ENCODE peak calls at places on chromosomes 6 and 20, in nine cellular contexts. P is breast epithelium, I is HCT116, G is HepG2, W is spleen, R is stomach, N is endothelial cell of umbilical vein, B is sigmoid colon, M is transverse colon. O is an unnamed sample.

GRCh38 chr20:61560361-61560853 is 308.3 kb downstream of the CDH4 start:
- DNase-seq in P (no peak), I (no peak), G (no peak), W (no peak), R (no peak), N (no peak), B (no peak), M (peak; percentile 11), O (no peak)

GRCh38 chr20:23305098-23305497 is 45.5 kb upstream of the NXT1 start:
- DNase-seq in P (peak; percentile 19), I (no peak), G (no peak), W (no peak), R (no peak), N (no peak), B (peak; percentile 69), M (no peak), O (no peak)

GRCh38 chr6:151054304-151054703 is 185.5 kb upstream of the AKAP12 start:
- DNase-seq in P (no peak), I (no peak), G (no peak), W (no peak), R (no peak), N (peak; percentile 34), B (no peak), M (no peak), O (no peak)

GRCh38 chr6:111770263-111771083 is 102.8 kb downstream of the FYN start:
- DNase-seq in P (no peak), I (no peak), G (no peak), W (no peak), R (no peak), N (no peak), B (no peak), M (no peak), O (no peak)

GRCh38 chr6:67068781-67069180 is 1361.8 kb upstream of the EYS start:
- DNase-seq in P (no peak), I (no peak), G (no peak), W (no peak), R (no peak), N (no peak), B (no peak), M (no peak), O (no peak)

GRCh38 chr6:73131706-73132105 is 93.6 kb downstream of the KHDC1L start:
- DNase-seq in P (no peak), I (no peak), G (no peak), W (no peak), R (no peak), N (no peak), B (no peak), M (no peak), O (no peak)

GRCh38 chr6:155132617-155133016 is 131.2 kb upstream of the CLDN20 start:
- DNase-seq in P (no peak), I (no peak), G (no peak), W (no peak), R (no peak), N (no peak), B (no peak), M (no peak), O (no peak)

GRCh38 chr20:44221368-44221767 is 10.8 kb upstream of the OSER1 start:
- DNase-seq in P (no peak), I (no peak), G (no peak), W (no peak), R (no peak), N (no peak), B (no peak), M (no peak), O (no peak)

GRCh38 chr20:31848088-31848999 is 2.9 kb upstream of the FOXS1 start:
- DNase-seq in P (no peak), I (no peak), G (no peak), W (no peak), R (no peak), N (no peak), B (no peak), M (no peak), O (no peak)

GRCh38 chr20:63957690-63958441 is 1.6 kb upstream of the UCKL1 start:
- DNase-seq in P (no peak), I (peak; percentile 67), G (peak; percentile 59), W (peak; percentile 79), R (peak; percentile 71), N (no peak), B (no peak), M (peak; percentile 89), O (no peak)

GRCh38 chr20:63955846-63956663 is at the start of gene UCKL1:
- DNase-seq in P (peak; percentile 90), I (peak; percentile 79), G (peak; percentile 91), W (peak; percentile 96), R (peak; percentile 94), N (peak; percentile 93), B (peak; percentile 97), M (peak; percentile 94), O (no peak)

GRCh38 chr20:63956664-63957003 is 418 bp upstream of the UCKL1 start:
- DNase-seq in P (no peak), I (no peak), G (no peak), W (no peak), R (no peak), N (no peak), B (no peak), M (no peak), O (no peak)

GRCh38 chr20:63958471-63958870 is 2.3 kb upstream of the UCKL1 start:
- DNase-seq in P (no peak), I (no peak), G (no peak), W (no peak), R (no peak), N (no peak), B (no peak), M (no peak), O (no peak)

GRCh38 chr20:63957004-63957689 is 931 bp upstream of the UCKL1 start:
- DNase-seq in P (no peak), I (peak; percentile 73), G (peak; percentile 85), W (peak; percentile 92), R (peak; percentile 71), N (peak; percentile 69), B (peak; percentile 85), M (peak; percentile 87), O (no peak)
- TF ChIP-seq POLR2AphosphoS5 in P (no peak), I (peak; percentile 89), G (peak; percentile 96), W (peak; percentile 60), R (no peak), N (peak; percentile 45), B (peak; percentile 65), M (peak; percentile 79), O (peak; percentile 63)

DNA sequence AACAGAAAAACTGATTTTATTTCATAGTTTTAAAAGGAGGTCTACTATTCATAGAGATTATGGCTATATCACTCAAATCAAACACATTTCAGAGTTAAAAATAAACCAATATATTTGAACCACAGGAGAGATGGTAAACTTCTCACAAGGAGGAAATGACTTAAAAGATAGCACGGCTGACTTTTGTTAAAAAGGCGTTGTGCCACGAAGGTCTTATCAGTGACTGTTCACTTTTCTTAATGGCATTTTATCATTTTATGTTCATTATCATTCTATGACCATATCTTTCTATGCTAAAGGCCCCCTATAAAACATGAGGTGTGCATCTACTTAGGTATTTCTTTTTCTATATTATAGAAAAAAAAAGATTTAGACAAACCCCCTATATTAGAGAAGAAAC is 19.6 kb downstream of the ELOVL4 start:
- DNase-seq in P (no peak), I (no peak), G (no peak), W (no peak), R (no peak), N (no peak), B (no peak), M (no peak), O (no peak)
- TF ChIP-seq POLR2A in P (no peak), I (no peak), G (no peak), W (no peak), R (no peak), N (no peak), B (no peak), M (no peak), O (no peak)

GRCh38 chr20:57005146-57005933 is 261.1 kb downstream of the BMP7 start:
- DNase-seq in P (no peak), I (no peak), G (no peak), W (no peak), R (no peak), N (no peak), B (no peak), M (no peak), O (no peak)

GRCh38 chr20:57007171-57007540 is 259.3 kb downstream of the BMP7 start:
- DNase-seq in P (no peak), I (no peak), G (no peak), W (no peak), R (no peak), N (no peak), B (no peak), M (no peak), O (no peak)

GRCh38 chr20:57004416-57004815 is 262.0 kb downstream of the BMP7 start:
- DNase-seq in P (no peak), I (no peak), G (no peak), W (no peak), R (no peak), N (no peak), B (no peak), M (no peak), O (no peak)

GRCh38 chr20:57008217-57008616 is 258.2 kb downstream of the BMP7 start:
- DNase-seq in P (no peak), I (no peak), G (no peak), W (no peak), R (no peak), N (no peak), B (no peak), M (no peak), O (no peak)

DNA sequence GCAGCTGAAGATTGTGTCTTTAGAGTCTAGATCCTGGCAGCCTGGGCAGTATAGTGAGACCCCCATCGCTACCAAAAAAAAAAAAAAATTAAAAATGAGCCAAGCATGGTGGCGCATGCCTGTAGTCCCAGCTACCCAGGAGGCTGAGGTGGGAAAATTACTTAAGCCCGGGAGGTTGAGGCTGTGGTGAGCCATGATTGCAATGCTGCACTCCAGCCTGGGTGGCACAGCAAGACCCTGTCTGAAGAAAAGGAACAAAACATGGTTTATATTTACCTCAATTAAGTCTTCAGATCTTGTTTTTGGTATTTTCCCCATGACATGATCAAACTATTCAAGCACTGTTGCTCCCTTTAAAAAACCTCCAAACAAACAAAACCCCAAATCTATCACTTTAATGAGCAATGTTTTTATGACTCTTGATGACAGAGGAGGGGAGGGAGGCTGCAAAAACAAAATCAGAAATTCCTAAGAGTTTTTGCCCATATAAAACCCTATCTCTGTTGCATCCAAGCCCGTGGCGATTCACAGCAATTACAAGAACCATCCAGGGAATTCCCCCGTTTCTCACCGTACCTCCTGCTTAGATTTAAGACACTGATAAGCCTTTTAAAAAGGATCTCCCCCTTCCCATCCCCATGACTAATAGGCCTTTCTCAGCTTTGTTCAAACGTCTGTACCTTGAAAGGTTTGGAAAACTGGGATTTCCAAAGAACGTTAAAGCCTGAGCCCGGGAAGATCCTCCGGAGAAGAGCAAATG is 259.9 kb downstream of the BMP7 start:
- DNase-seq in P (no peak), I (no peak), G (no peak), W (no peak), R (no peak), N (no peak), B (no peak), M (no peak), O (no peak)
- TF ChIP-seq POLR2AphosphoS5 in P (no peak), I (no peak), G (no peak), W (no peak), R (no peak), N (no peak), B (no peak), M (no peak), O (no peak)

DNA sequence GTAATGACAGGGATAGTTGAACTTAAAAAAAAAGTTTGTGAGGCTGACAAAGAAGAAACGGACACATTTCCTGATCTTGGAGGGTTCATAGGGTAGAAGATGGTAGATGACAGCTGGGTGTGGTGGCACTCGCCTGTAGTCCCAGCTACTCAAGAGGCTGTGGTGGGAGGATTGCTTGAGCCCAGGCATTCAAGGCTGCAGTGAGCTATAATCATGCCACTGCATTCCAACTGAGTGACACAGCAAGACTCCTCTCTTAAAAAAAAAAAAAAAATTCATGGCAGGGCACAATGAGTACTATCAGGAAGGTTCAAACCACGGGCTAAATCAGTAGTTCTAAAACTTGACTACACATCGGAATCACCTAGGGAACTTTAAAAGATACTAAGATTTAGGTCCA is 2.0 kb upstream of the MICA start:
- DNase-seq in P (no peak), I (peak; percentile 62), G (peak; percentile 69), W (no peak), R (peak; percentile 45), N (peak; percentile 55), B (peak; percentile 82), M (peak; percentile 75), O (no peak)
- TF ChIP-seq POLR2A in P (no peak), I (no peak), G (no peak), W (no peak), R (no peak), N (peak; percentile 54), B (no peak), M (peak; percentile 76), O (no peak)

O was measured in vagina.